ENCODE peak calls at places on chromosome 15, in four cellular contexts. A is T-cell, U is psoas muscle, X is right cardiac atrium. T is an unnamed sample.

GRCh38 chr15:49889525-49889924 is 229.5 kb downstream of the ATP8B4 start:
- DNase-seq in A (no peak), U (no peak), X (no peak), T (no peak)

GRCh38 chr15:43329960-43330779 is at the start of gene LCMT2:
- DNase-seq in A (peak), U (peak), X (peak), T (peak)

GRCh38 chr15:71003314-71003713 is 110.7 kb downstream of the LRRC49 start:
- DNase-seq in A (no peak), U (no peak), X (no peak), T (no peak)

GRCh38 chr15:67755264-67755663 is 70.0 kb upstream of the SKOR1 start:
- DNase-seq in A (no peak), U (no peak), X (no peak), T (no peak)

GRCh38 chr15:23690450-23690852 is 3.3 kb upstream of the NDN start:
- DNase-seq in A (no peak), U (peak), X (peak), T (no peak)

GRCh38 chr15:31471731-31472430 is 145.2 kb downstream of the KLF13 start:
- DNase-seq in A (no peak), U (no peak), X (peak), T (no peak)

GRCh38 chr15:47573673-47574072 is 143.6 kb upstream of the SEMA6D start:
- DNase-seq in A (no peak), U (no peak), X (no peak), T (no peak)

GRCh38 chr15:68782589-68783161 is 38.0 kb downstream of the ANP32A start:
- DNase-seq in A (no peak), U (no peak), X (peak), T (peak)

GRCh38 chr15:47727676-47728075 is 10.4 kb downstream of the SEMA6D start:
- DNase-seq in A (no peak), U (no peak), X (no peak), T (no peak)

GRCh38 chr15:40445411-40446055 is 4.8 kb downstream of the BAHD1 start:
- DNase-seq in A (no peak), U (no peak), X (no peak), T (no peak)